ENCODE peak calls at places on chromosomes 1 and 21, in four cellular contexts. N, F, D and T are unnamed samples.

GRCh38 chr1:79283451-79283850 is 276.9 kb upstream of the ADGRL4 start:
- DNase-seq in N (no peak), F (no peak), D (no peak), T (no peak)

GRCh38 chr1:113142791-113143190 is 69.8 kb downstream of the LRIG2 start:
- DNase-seq in N (no peak), F (no peak), D (no peak), T (no peak)

GRCh38 chr1:235923466-235924008 is 56.8 kb upstream of the LYST start:
- DNase-seq in N (no peak), F (no peak), D (no peak), T (no peak)

GRCh38 chr21:45484318-45484717 is 57.9 kb downstream of the SLC19A1 start:
- DNase-seq in N (no peak), F (no peak), D (no peak), T (no peak)

GRCh38 chr1:235776396-235776795 is 90.3 kb downstream of the LYST start:
- DNase-seq in N (no peak), F (no peak), D (no peak), T (no peak)

GRCh38 chr1:1230656-1231399 is 973 bp downstream of the SDF4 start:
- DNase-seq in N (peak), F (peak), D (no peak), T (peak)

GRCh38 chr1:86381223-86381622 is 14.9 kb downstream of the ODF2L start:
- DNase-seq in N (no peak), F (no peak), D (no peak), T (no peak)

GRCh38 chr1:230081751-230082150 is 14.7 kb downstream of the GALNT2 start:
- DNase-seq in N (no peak), F (no peak), D (no peak), T (no peak)

GRCh38 chr1:167715653-167716302 is 6.0 kb upstream of the MPZL1 start:
- DNase-seq in N (no peak), F (no peak), D (no peak), T (no peak)

GRCh38 chr1:10836726-10837125 is 40.3 kb upstream of the CASZ1 start:
- DNase-seq in N (no peak), F (no peak), D (no peak), T (no peak)

GRCh38 chr1:110176299-110176956 is 26.1 kb downstream of the SLC6A17 start:
- DNase-seq in N (no peak), F (no peak), D (no peak), T (no peak)

GRCh38 chr1:116374340-116375164 is 1.5 kb downstream of the ATP1A1 start:
- DNase-seq in N (no peak), F (no peak), D (no peak), T (peak)

GRCh38 chr1:23020731-23021130 is 1.5 kb downstream of the KDM1A start:
- DNase-seq in N (no peak), F (no peak), D (no peak), T (peak)

GRCh38 chr21:42578034-42578433 is 64.4 kb downstream of the SLC37A1 start:
- DNase-seq in N (no peak), F (no peak), D (no peak), T (no peak)

GRCh38 chr1:54768093-54768492 is 3.8 kb upstream of the PARS2 start:
- DNase-seq in N (no peak), F (no peak), D (no peak), T (peak)

GRCh38 chr1:182189535-182190066 is 128.1 kb upstream of the ZNF648 start:
- DNase-seq in N (no peak), F (no peak), D (no peak), T (no peak)

GRCh38 chr1:155081472-155082300 is 3.0 kb downstream of the EFNA3 start:
- DNase-seq in N (no peak), F (no peak), D (no peak), T (no peak)

GRCh38 chr1:33010946-33011731 is 25.5 kb downstream of the AK2 start:
- DNase-seq in N (no peak), F (no peak), D (no peak), T (no peak)

GRCh38 chr1:203915811-203916210 is 54.4 kb downstream of the SNRPE start:
- DNase-seq in N (no peak), F (no peak), D (no peak), T (no peak)

GRCh38 chr1:178055093-178055492 is 38.8 kb upstream of the RASAL2 start:
- DNase-seq in N (no peak), F (no peak), D (no peak), T (peak)

GRCh38 chr1:16078925-16079656 is 5.6 kb upstream of the FAM131C start:
- DNase-seq in N (peak), F (peak), D (peak), T (peak)

GRCh38 chr1:82903626-82904025 is 1095.3 kb downstream of the TTLL7 start:
- DNase-seq in N (no peak), F (no peak), D (no peak), T (no peak)

GRCh38 chr21:36097427-36098230 is 27.8 kb downstream of the CBR1 start:
- DNase-seq in N (peak), F (peak), D (peak), T (no peak)

GRCh38 chr21:46159841-46160562 is 4.6 kb upstream of the FTCD start:
- DNase-seq in N (no peak), F (no peak), D (no peak), T (no peak)

GRCh38 chr1:202579806-202580205 is 130.4 kb downstream of the SYT2 start:
- DNase-seq in N (no peak), F (no peak), D (no peak), T (no peak)

GRCh38 chr1:22662318-22662717 is 9.3 kb downstream of the C1QB start:
- DNase-seq in N (peak), F (peak), D (no peak), T (no peak)

GRCh38 chr21:37574316-37574715 is 207.7 kb downstream of the DYRK1A start:
- DNase-seq in N (no peak), F (no peak), D (no peak), T (no peak)

GRCh38 chr1:19205403-19205802 is 4.7 kb downstream of the UBR4 start:
- DNase-seq in N (no peak), F (no peak), D (no peak), T (no peak)

GRCh38 chr1:221759436-221759835 is 17.5 kb upstream of the DUSP10 start:
- DNase-seq in N (no peak), F (no peak), D (no peak), T (no peak)

GRCh38 chr1:234989479-234990327 is 138.9 kb downstream of the TOMM20 start:
- DNase-seq in N (no peak), F (no peak), D (no peak), T (no peak)

GRCh38 chr1:156436319-156437043 is 64.1 kb downstream of the MEF2D start:
- DNase-seq in N (no peak), F (no peak), D (no peak), T (no peak)

GRCh38 chr1:8373547-8374270 is 55.8 kb downstream of the SLC45A1 start:
- DNase-seq in N (no peak), F (no peak), D (no peak), T (no peak)
- TF ChIP-seq FOXK2 in N (no peak), F (no peak), D (no peak), T (no peak)

GRCh38 chr1:228463559-228464455 is 23.4 kb upstream of the RNF187 start:
- DNase-seq in N (no peak), F (peak), D (no peak), T (no peak)
- TF ChIP-seq FOXK2 in N (no peak), F (no peak), D (no peak), T (no peak)

DNA sequence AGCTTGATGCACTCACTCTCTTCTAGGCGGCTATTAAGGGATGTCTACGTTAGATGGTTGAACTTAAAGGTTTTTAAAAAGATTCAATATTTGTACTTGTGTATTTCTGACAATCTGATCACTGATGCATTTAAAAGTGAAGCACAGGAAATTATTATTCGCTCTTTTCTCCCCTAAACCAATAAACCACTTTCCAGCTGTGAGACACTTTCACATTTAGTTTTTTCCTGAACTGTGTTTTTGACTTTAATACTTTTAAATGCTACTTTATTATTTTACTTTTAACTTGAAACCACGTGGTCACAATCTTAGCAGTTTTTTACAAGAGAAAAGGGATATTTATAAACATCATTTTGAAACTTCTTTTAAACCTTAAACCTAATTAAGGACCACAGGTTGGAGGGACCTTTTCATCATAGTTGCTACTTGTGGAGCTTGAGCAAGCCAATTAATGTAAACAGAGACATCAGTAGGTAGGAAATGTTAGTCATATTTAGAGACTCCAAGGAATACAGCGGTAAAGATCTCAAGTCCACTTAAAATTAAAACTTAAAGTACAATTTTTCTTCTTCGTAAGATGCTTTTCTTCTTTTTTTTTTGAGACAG is 9.2 kb downstream of the WDR26 start:
- DNase-seq in N (no peak), F (no peak), D (no peak), T (no peak)
- TF ChIP-seq FOXK2 in N (no peak), F (no peak), D (no peak), T (no peak)

DNA sequence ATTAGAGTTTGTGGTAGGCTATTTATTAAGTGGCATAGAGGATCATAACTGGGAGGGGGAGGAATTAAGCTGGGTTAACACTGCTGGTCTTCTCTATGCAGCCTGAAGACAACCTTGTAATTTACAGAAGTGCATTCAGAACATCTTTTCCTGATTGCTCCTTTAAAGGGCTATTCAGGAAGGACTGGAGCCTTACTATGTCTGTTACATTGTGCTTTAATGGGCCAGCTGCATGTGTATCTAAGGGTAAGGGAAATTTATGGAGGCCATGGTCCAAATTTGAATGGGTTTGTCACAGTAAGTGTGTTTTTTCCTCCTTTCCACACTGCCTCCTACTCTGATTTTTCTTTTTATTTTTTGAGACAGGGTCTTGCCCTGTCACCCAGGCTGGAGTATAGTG is 19.6 kb downstream of the C1orf21 start:
- DNase-seq in N (no peak), F (no peak), D (no peak), T (no peak)
- TF ChIP-seq FOXK2 in N (no peak), F (no peak), D (no peak), T (no peak)

GRCh38 chr21:31552826-31553225 is 106.7 kb upstream of the SOD1 start:
- DNase-seq in N (no peak), F (no peak), D (no peak), T (no peak)
- TF ChIP-seq FOXK2 in N (no peak), F (no peak), D (no peak), T (no peak)